ENCODE peak calls at places on chromosomes 16 and 17, in ten cellular contexts. S, W, U, Y, J, D, V, F, A and X are unnamed samples.

GRCh38 chr17:17994271-17994670 is 21.6 kb downstream of the DRC3 start:
- DNase-seq in S (peak), W (no peak), A (peak), F (no peak), D (no peak), Y (peak), U (peak), V (no peak), J (no peak), X (no peak)

GRCh38 chr16:81601008-81601428 is 156.4 kb downstream of the CMIP start:
- DNase-seq in F (no peak), S (no peak), J (peak), Y (peak), U (peak), W (peak), D (no peak), A (no peak), V (no peak), X (no peak)

GRCh38 chr17:2475056-2475455 is 36.6 kb downstream of the METTL16 start:
- DNase-seq in S (no peak), W (no peak), A (no peak), Y (no peak), F (no peak), J (no peak), V (no peak), D (no peak), U (no peak), X (no peak)

GRCh38 chr16:51149721-51150158 is 1.3 kb downstream of the SALL1 start:
- DNase-seq in Y (peak), S (no peak), J (no peak), W (no peak), V (no peak), U (no peak), F (no peak), A (no peak), D (no peak), X (no peak)

GRCh38 chr16:89350701-89351380 is 133.3 kb downstream of the ZNF778 start:
- DNase-seq in A (no peak), F (no peak), J (no peak), S (no peak), W (peak), V (peak), U (no peak), Y (no peak), D (no peak), X (no peak)

GRCh38 chr17:68784431-68784830 is 170.8 kb downstream of the ABCA8 start:
- DNase-seq in Y (no peak), U (no peak), W (no peak), D (no peak), A (no peak), F (no peak), S (no peak), J (no peak), V (no peak), X (no peak)

GRCh38 chr17:65072577-65073178 is 16.1 kb upstream of the GNA13 start:
- DNase-seq in S (no peak), Y (no peak), W (no peak), U (no peak), F (no peak), V (no peak), J (no peak), A (no peak), D (no peak), X (no peak)

GRCh38 chr17:61404702-61405046 is 5.0 kb downstream of the TBX2 start:
- DNase-seq in D (no peak), V (no peak), U (no peak), F (no peak), W (no peak), A (no peak), J (no peak), Y (no peak), S (no peak), X (no peak)

GRCh38 chr16:23905027-23905426 is 69.2 kb downstream of the PRKCB start:
- DNase-seq in F (no peak), U (no peak), J (no peak), Y (peak), W (peak), V (no peak), A (no peak), D (peak), S (no peak), X (no peak)

GRCh38 chr17:74759941-74760340 is 11.5 kb downstream of the NHERF1 start:
- DNase-seq in J (no peak), F (no peak), V (no peak), S (no peak), Y (no peak), U (no peak), D (no peak), W (no peak), A (no peak), X (no peak)

GRCh38 chr16:15906439-15906838 is 18.0 kb upstream of the CEP20 start:
- DNase-seq in U (no peak), D (no peak), V (no peak), A (no peak), W (no peak), F (no peak), Y (no peak), S (no peak), J (no peak), X (no peak)